ENCODE peak calls at places on chromosome 20, in six cellular contexts. Y is central memory CD4-positive, alpha-beta T cell; H is A172; V is type B pancreatic cell; S is COR-L47; R is stimulated activated effector memory CD8-positive, alpha-beta T cell treated with anti-CD3 and anti-CD28 coated beads, Interleukin-12 subunit alpha, Interleukin-12 subunit beta, amount 100 ng/mL, for 72 hours. G is an unnamed sample.

GRCh38 chr20:24675651-24676352 is 206.4 kb downstream of the SYNDIG1 start:
- DNase-seq in Y (no peak), H (no peak), S (no peak), V (no peak), R (no peak), G (no peak)

GRCh38 chr20:10093087-10093591 is 58.4 kb downstream of the ANKEF1 start:
- DNase-seq in R (no peak), Y (no peak), H (peak), S (no peak), V (no peak), G (no peak)

GRCh38 chr20:31605902-31606677 is 1.0 kb downstream of the ID1 start:
- DNase-seq in H (no peak), S (peak), Y (no peak), R (peak), V (no peak), G (peak)

GRCh38 chr20:50563133-50563944 is 53.2 kb downstream of the PTPN1 start:
- DNase-seq in H (no peak), R (no peak), S (no peak), Y (no peak), V (no peak), G (no peak)

GRCh38 chr20:41047279-41047974 is 18.8 kb downstream of the TOP1 start:
- DNase-seq in H (no peak), R (no peak), S (no peak), Y (no peak), V (no peak), G (no peak)

GRCh38 chr20:10347066-10347465 is 87.0 kb downstream of the MKKS start:
- DNase-seq in H (no peak), V (no peak), Y (no peak), R (no peak), S (no peak), G (no peak)

GRCh38 chr20:24773751-24774201 is 175.3 kb upstream of the CST7 start:
- DNase-seq in R (no peak), S (no peak), V (peak), Y (no peak), H (peak), G (no peak)

GRCh38 chr20:62808211-62808865 is 3.7 kb downstream of the OGFR start:
- DNase-seq in R (peak), V (peak), S (peak), Y (peak), H (peak), G (peak)

GRCh38 chr20:35901678-35902544 is 52.4 kb downstream of the SCAND1 start:
- DNase-seq in Y (no peak), R (no peak), V (no peak), S (no peak), H (peak), G (no peak)

G was measured in CD4-positive, alpha-beta memory T cell.